ENCODE peak calls at places on chromosomes 16 and 17, in four cellular contexts. W is K562, I is NB4, Q is WTC11. Y is an unnamed sample.

GRCh38 chr17:76640550-76641380 is 2.8 kb downstream of the ST6GALNAC1 start:
- DNase-seq in W (no peak), I (peak; percentile 47), Q (no peak), Y (no peak)

GRCh38 chr17:4679652-4680051 is 24.3 kb downstream of the PELP1 start:
- DNase-seq in W (no peak), I (peak; percentile 20), Q (no peak), Y (no peak)

GRCh38 chr17:76196675-76197074 is 43.6 kb downstream of the RNF157 start:
- DNase-seq in W (no peak), I (peak; percentile 24), Q (no peak), Y (no peak)

GRCh38 chr16:56301391-56301850 is 110.1 kb downstream of the GNAO1 start:
- DNase-seq in W (no peak), I (no peak), Q (no peak), Y (no peak)

GRCh38 chr17:13513039-13513405 is 88.7 kb downstream of the HS3ST3A1 start:
- DNase-seq in W (peak; percentile 16), I (no peak), Q (no peak), Y (no peak)

GRCh38 chr17:7579001-7579838 is at the start of gene CD68:
- DNase-seq in W (no peak), I (peak; percentile 94), Q (no peak), Y (no peak)

GRCh38 chr16:29925173-29925804 is 737 bp downstream of the KCTD13 start:
- DNase-seq in W (no peak), I (peak; percentile 56), Q (no peak), Y (no peak)

GRCh38 chr16:70490261-70490660 is 33.1 kb downstream of the COG4 start:
- DNase-seq in W (no peak), I (no peak), Q (no peak), Y (no peak)

GRCh38 chr16:73771676-73772075 is 524.9 kb upstream of the PSMD7 start:
- DNase-seq in W (no peak), I (peak; percentile 46), Q (no peak), Y (no peak)

GRCh38 chr16:9364721-9365693 is 273.6 kb downstream of the HAPSTR1 start:
- DNase-seq in W (no peak), I (no peak), Q (no peak), Y (peak; percentile 4)

GRCh38 chr17:77295410-77295809 is 154.6 kb downstream of the SEC14L1 start:
- DNase-seq in W (no peak), I (peak; percentile 47), Q (no peak), Y (no peak)

GRCh38 chr16:24328835-24329418 is 72.8 kb downstream of the CACNG3 start:
- DNase-seq in W (no peak), I (no peak), Q (no peak), Y (no peak)

GRCh38 chr16:79599837-79600635 is 501 bp downstream of the MAF start:
- DNase-seq in W (no peak), I (peak; percentile 4), Q (peak; percentile 65), Y (no peak)

GRCh38 chr16:68792465-68793324 is 50.6 kb upstream of the TANGO6 start:
- DNase-seq in W (no peak), I (peak; percentile 52), Q (no peak), Y (no peak)

GRCh38 chr16:74565378-74565777 is 41.5 kb downstream of the GLG1 start:
- DNase-seq in W (peak; percentile 25), I (peak; percentile 34), Q (no peak), Y (no peak)

GRCh38 chr17:16484445-16485169 is 7.4 kb downstream of the LRRC75A start:
- DNase-seq in W (no peak), I (no peak), Q (no peak), Y (no peak)

GRCh38 chr17:48611681-48612455 is 1.1 kb upstream of the HOXB7 start:
- DNase-seq in W (no peak), I (no peak), Q (peak; percentile 64), Y (no peak)

GRCh38 chr17:81656118-81656743 is at the start of gene PDE6G:
- DNase-seq in W (no peak), I (peak; percentile 71), Q (no peak), Y (no peak)

GRCh38 chr17:81655378-81656117 is 794 bp downstream of the PDE6G start:
- DNase-seq in W (no peak), I (no peak), Q (no peak), Y (no peak)

GRCh38 chr17:81651692-81652091 is 4.7 kb downstream of the PDE6G start:
- DNase-seq in W (no peak), I (no peak), Q (no peak), Y (no peak)

GRCh38 chr17:81650951-81651350 is 5.4 kb downstream of the PDE6G start:
- DNase-seq in W (no peak), I (no peak), Q (no peak), Y (no peak)

DNA sequence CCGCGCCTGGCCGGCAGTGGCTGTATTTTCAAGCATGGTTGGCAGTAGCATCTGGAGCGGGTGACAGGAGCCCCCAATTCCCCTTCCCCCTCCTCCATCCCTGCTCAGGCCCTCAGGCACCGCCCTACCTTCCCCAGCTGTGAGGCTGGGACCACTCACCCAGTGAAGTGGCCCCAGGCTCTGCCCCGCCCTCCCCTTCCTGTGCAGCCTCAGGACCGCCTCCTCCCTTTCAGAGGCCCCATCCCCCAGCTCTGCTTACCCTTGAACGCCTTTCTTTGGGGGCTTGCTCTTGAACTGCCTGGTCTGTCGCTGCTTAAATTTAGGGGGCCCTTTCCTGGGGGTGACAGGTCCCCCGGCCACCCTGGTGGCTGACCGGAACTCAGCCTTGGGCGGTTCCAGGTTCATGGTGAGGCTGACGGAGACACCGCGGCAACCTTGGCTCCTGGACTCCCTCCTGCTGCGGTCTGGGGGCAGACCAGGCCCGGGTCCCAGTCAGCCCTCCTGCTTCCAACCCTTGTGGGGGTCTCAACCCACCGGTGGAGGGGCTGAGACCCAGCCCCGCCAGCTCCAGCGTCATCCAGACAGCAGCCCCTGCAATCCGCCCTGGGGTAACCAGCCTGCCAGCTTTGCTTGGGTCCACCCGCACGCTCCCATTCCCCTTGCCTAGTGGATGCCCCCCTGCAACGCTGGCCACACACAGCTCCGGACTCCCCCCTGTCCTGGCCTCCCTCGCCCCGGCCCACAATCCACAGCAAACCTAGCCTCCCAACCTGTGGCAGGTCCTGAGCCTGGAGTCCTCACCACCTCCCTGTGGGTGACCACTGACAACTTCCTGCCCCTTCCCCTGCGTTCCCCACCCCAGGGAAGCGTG is 3.2 kb downstream of the PDE6G start:
- DNase-seq in W (peak; percentile 45), I (no peak), Q (peak; percentile 58), Y (no peak)
- TF ChIP-seq MAX in W (no peak), I (peak; percentile 13), Q (no peak), Y (no peak)

DNA sequence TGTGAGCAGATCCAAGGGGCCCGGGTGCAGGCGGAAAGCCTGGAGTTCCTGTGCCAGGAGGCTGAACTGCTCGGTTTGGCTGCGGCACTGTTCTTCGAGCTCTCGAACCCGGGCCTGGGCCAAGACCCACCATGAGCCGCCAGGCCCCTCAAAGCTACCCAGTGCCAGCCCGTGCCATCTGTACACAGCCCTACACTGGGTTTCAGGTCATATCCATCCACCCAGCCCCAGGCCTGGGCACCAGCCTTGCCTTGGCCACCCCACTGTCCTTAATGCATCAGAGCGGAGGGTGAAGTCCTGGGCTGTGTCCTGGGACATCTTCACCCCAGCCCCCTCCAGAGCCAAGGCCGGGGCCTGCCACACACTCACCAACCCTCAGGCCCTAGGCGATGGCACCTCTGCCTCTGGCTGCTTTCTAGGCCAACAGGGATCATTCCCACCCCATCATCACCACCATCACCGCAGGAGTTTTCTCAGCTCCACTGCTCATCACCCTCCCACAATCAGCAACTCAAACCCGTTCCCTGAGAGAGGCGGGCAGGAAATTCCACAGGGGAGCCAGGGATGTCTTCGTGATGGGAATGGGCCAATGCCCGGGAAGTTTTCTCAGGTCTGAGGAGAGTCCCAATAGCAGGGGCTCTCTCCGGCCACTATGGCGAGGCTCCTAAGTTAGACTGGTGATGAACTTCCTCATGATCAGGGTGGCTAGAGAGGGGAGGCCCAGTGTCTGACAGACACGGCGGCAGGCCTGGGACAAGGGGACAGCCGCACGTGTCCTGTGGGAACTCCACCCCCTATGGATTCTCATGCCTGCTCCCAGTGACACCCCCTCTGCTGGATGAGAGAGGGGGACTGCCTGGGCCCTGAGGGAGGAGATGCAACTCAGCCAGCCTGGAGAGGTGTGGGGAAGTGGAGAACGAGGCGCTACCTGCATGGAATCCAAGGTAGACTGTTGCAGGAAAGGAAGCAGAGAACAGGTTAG is 9.1 kb downstream of the TSPOAP1 start:
- DNase-seq in W (no peak), I (no peak), Q (peak; percentile 6), Y (no peak)
- TF ChIP-seq MAX in W (no peak), I (no peak), Q (no peak), Y (no peak)

GRCh38 chr17:62701706-62702085 is 74.2 kb downstream of the MRC2 start:
- DNase-seq in W (no peak), I (no peak), Q (no peak), Y (no peak)

GRCh38 chr17:62703776-62704380 is 76.4 kb downstream of the MRC2 start:
- DNase-seq in W (peak; percentile 78), I (peak; percentile 74), Q (peak; percentile 88), Y (no peak)

GRCh38 chr17:62702746-62703268 is 75.3 kb downstream of the MRC2 start:
- DNase-seq in W (no peak), I (no peak), Q (no peak), Y (no peak)

GRCh38 chr17:62703269-62703775 is 75.9 kb downstream of the MRC2 start:
- DNase-seq in W (no peak), I (no peak), Q (no peak), Y (no peak)

DNA sequence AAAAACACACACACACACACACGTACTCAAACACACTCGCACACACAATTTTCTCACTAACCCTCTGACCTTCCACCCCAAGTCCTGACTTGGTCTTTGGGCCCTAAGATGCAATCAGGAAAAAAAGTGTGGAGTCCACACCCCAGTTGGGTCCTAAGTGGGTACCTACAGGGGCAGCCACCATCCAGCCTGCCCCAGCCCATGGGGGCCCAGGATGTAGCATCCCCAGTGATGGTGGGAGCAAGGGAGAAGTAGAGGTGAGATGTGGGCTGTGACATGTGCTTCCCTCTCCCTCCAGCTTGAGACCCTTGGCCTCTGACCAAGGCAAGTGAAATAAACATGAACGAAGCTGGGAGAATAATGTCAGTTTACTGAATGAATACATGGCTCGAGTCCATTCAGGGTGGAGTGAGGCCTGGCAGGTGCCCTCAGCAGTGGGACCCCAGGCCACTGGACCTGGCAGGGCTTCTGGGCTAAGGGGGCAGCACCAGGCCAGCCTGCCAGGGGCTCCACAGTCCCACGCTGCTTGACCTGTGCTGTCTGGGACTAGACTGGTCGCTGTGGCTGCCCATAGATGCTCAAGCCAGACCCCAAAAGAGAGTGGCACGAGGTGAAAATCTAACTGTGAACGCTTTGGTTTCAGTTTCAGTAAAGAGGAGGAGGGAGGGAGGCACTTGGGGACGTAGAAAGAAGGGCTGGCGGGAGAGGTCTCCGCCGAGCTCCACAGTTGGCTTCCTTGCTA is 73.7 kb downstream of the MRC2 start:
- DNase-seq in W (no peak), I (no peak), Q (no peak), Y (no peak)
- TF ChIP-seq MAX in W (no peak), I (no peak), Q (no peak), Y (no peak)

GRCh38 chr16:10646228-10646580 is 48.5 kb downstream of the TEKT5 start:
- DNase-seq in W (no peak), I (no peak), Q (no peak), Y (no peak)

GRCh38 chr16:10641555-10641952 is 53.2 kb downstream of the TEKT5 start:
- DNase-seq in W (no peak), I (no peak), Q (no peak), Y (no peak)

GRCh38 chr16:10641953-10642949 is 52.5 kb downstream of the TEKT5 start:
- DNase-seq in W (no peak), I (no peak), Q (peak; percentile 61), Y (peak; percentile 73)

GRCh38 chr16:10642964-10643363 is 51.8 kb downstream of the TEKT5 start:
- DNase-seq in W (no peak), I (no peak), Q (no peak), Y (no peak)

DNA sequence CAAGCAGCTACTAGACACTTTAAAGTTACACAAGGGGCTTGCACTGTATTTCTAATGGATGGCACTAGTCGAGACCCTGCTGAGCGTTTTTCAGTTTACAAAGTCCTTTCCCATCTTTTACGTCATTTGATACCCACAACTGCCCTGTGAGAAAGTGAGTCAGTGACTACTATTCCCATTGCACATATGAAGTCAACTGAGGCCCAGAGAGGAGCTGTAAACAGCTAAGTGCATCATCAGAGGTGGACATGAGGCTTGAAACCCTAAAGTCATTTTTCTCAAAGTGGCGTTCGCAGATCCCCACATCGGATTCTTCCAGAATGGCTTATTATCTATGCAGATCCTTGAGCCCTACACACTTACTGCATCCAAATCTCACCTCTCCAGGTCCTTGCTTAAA is 50.6 kb downstream of the TEKT5 start:
- DNase-seq in W (no peak), I (no peak), Q (no peak), Y (no peak)
- TF ChIP-seq MAX in W (no peak), I (no peak), Q (no peak), Y (no peak)